ENCODE peak calls at places on chromosome 5, in four cellular contexts. E is germinal center, H is fibroblast of lung, U is AG10803. T is an unnamed sample.

GRCh38 chr5:53109041-53109435 is 519 bp downstream of the MOCS2 start:
- DNase-seq in H (peak; percentile 17), E (no peak), U (peak; percentile 23), T (no peak)

GRCh38 chr5:129074903-129075302 is 19.6 kb upstream of the ISOC1 start:
- DNase-seq in H (peak; percentile 49), E (no peak), U (no peak), T (peak; percentile 55)

GRCh38 chr5:106167766-106168165 is 1503.0 kb downstream of the EFNA5 start:
- DNase-seq in E (no peak), H (no peak), U (no peak), T (no peak)

GRCh38 chr5:16913187-16913839 is 22.8 kb downstream of the MYO10 start:
- DNase-seq in E (no peak), H (no peak), U (no peak), T (no peak)

GRCh38 chr5:112848116-112848811 is 12.8 kb upstream of the SRP19 start:
- DNase-seq in H (peak; percentile 85), E (peak; percentile 48), U (peak; percentile 75), T (peak; percentile 63)

GRCh38 chr5:54288568-54289217 is 21.7 kb downstream of the ARL15 start:
- DNase-seq in U (no peak), H (no peak), E (no peak), T (no peak)

GRCh38 chr5:143889986-143890385 is 78.0 kb downstream of the HMHB1 start:
- DNase-seq in E (no peak), H (peak; percentile 54), U (peak; percentile 99), T (peak; percentile 73)

GRCh38 chr5:79070002-79070567 is 518 bp downstream of the BHMT2 start:
- DNase-seq in E (no peak), H (peak; percentile 34), U (peak; percentile 48), T (peak; percentile 70)

GRCh38 chr5:74370168-74370567 is 270.4 kb downstream of the ENC1 start:
- DNase-seq in U (peak; percentile 34), E (no peak), H (no peak), T (no peak)

GRCh38 chr5:77379558-77380061 is 112.5 kb downstream of the WDR41 start:
- DNase-seq in H (no peak), E (peak; percentile 24), U (no peak), T (no peak)

GRCh38 chr5:51997908-51998307 is 614.7 kb downstream of the ISL1 start:
- DNase-seq in E (no peak), U (no peak), H (no peak), T (peak; percentile 4)

GRCh38 chr5:71586052-71586940 is 844 bp upstream of the MCCC2 start:
- DNase-seq in U (peak; percentile 77), E (no peak), H (peak; percentile 39), T (no peak)

GRCh38 chr5:151123897-151124751 is 33.5 kb downstream of the ANXA6 start:
- DNase-seq in H (peak; percentile 16), E (peak; percentile 89), U (peak; percentile 17), T (peak; percentile 42)

GRCh38 chr5:94778299-94778698 is 159.8 kb downstream of the SLF1 start:
- DNase-seq in E (no peak), U (no peak), H (no peak), T (peak; percentile 10)

GRCh38 chr5:144369001-144369400 is 198.3 kb downstream of the KCTD16 start:
- DNase-seq in E (peak; percentile 53), U (no peak), H (no peak), T (no peak)

GRCh38 chr5:79149432-79149831 is 37.8 kb downstream of the BHMT start:
- DNase-seq in E (no peak), U (no peak), H (peak; percentile 51), T (no peak)

GRCh38 chr5:105414067-105414466 is 1851.5 kb upstream of the NUDT12 start:
- DNase-seq in E (no peak), H (no peak), U (no peak), T (no peak)

GRCh38 chr5:169577966-169578365 is 5.6 kb upstream of the SPDL1 start:
- DNase-seq in E (no peak), U (peak; percentile 75), H (peak; percentile 19), T (no peak)

GRCh38 chr5:157308826-157309465 is 43.0 kb downstream of the CYFIP2 start:
- DNase-seq in H (no peak), E (no peak), U (peak; percentile 60), T (peak; percentile 60)

GRCh38 chr5:59562756-59563389 is 330.7 kb downstream of the PDE4D start:
- DNase-seq in E (peak; percentile 32), H (peak; percentile 31), U (peak; percentile 43), T (peak; percentile 85)

GRCh38 chr5:173327948-173328895 is at the start of gene STC2:
- DNase-seq in U (peak; percentile 94), H (peak; percentile 91), E (no peak), T (peak; percentile 95)

GRCh38 chr5:65674749-65675148 is 47.2 kb downstream of the SGTB start:
- DNase-seq in U (no peak), H (peak; percentile 13), E (no peak), T (peak; percentile 58)

GRCh38 chr5:178468196-178468685 is 122.0 kb downstream of the COL23A1 start:
- DNase-seq in U (no peak), E (no peak), H (no peak), T (no peak)

GRCh38 chr5:177409043-177409801 is at the start of gene F12:
- DNase-seq in H (no peak), E (no peak), U (no peak), T (no peak)

GRCh38 chr5:85703296-85703695 is 914.4 kb upstream of the COX7C start:
- DNase-seq in E (no peak), U (no peak), H (no peak), T (no peak)

GRCh38 chr5:143016777-143017374 is 246.7 kb downstream of the ARHGAP26 start:
- DNase-seq in H (peak; percentile 81), E (peak; percentile 53), U (peak; percentile 46), T (peak; percentile 26)

GRCh38 chr5:139901971-139902370 is 106.4 kb downstream of the PSD2 start:
- DNase-seq in H (no peak), E (no peak), U (no peak), T (no peak)

GRCh38 chr5:88665750-88666215 is 217.2 kb downstream of the MEF2C start:
- DNase-seq in U (no peak), H (no peak), E (no peak), T (no peak)

GRCh38 chr5:104513194-104513602 is 950.6 kb upstream of the NUDT12 start:
- DNase-seq in U (peak; percentile 6), H (peak; percentile 31), E (no peak), T (peak; percentile 45)

GRCh38 chr5:127561254-127561653 is 43.8 kb downstream of the PRRC1 start:
- DNase-seq in U (peak; percentile 82), H (peak; percentile 18), E (no peak), T (peak; percentile 33)

GRCh38 chr5:137209232-137209810 is 289.8 kb downstream of the SPOCK1 start:
- DNase-seq in H (no peak), E (no peak), U (no peak), T (no peak)

GRCh38 chr5:5512496-5512895 is 90.0 kb downstream of the ICE1 start:
- DNase-seq in E (no peak), U (no peak), H (no peak), T (no peak)

GRCh38 chr5:159571501-159572244 is 241.4 kb upstream of the IL12B start:
- DNase-seq in E (no peak), U (no peak), H (no peak), T (no peak)

GRCh38 chr5:75588666-75589065 is 22.6 kb upstream of the ANKDD1B start:
- DNase-seq in U (no peak), H (no peak), E (no peak), T (no peak)

GRCh38 chr5:177195307-177195952 is 61.9 kb downstream of the NSD1 start:
- DNase-seq in U (no peak), H (no peak), E (no peak), T (no peak)

GRCh38 chr5:100584069-100584468 is 48.9 kb downstream of the FAM174A start:
- DNase-seq in H (no peak), E (no peak), U (no peak), T (no peak)

GRCh38 chr5:36027066-36027465 is 35.9 kb upstream of the UGT3A1 start:
- DNase-seq in U (no peak), H (no peak), E (no peak), T (no peak)

GRCh38 chr5:57937501-57937900 is 454.9 kb upstream of the ACTBL2 start:
- DNase-seq in U (peak; percentile 43), H (no peak), E (no peak), T (peak; percentile 26)

GRCh38 chr5:94674841-94675382 is 56.4 kb downstream of the SLF1 start:
- DNase-seq in H (peak; percentile 24), E (no peak), U (no peak), T (peak; percentile 20)

GRCh38 chr5:168159425-168159824 is 132.0 kb upstream of the WWC1 start:
- DNase-seq in U (peak; percentile 12), E (no peak), H (no peak), T (no peak)

T was measured in foreskin fibroblast.